ENCODE peak calls at places on chromosomes 3 and 15, in ten cellular contexts. U, Z, P, M, L, T, Y, H, D and W are unnamed samples.
A peak's percentile ranks its signal among the peaks of the same experiment; 100 is the strongest.

GRCh38 chr3:13346481-13347389 is 73.4 kb downstream of the NUP210 start:
- DNase-seq in Y (no peak), P (no peak), Z (no peak), L (peak; percentile 58), H (peak; percentile 43), T (peak; percentile 54), D (no peak), M (no peak), U (no peak), W (no peak)

GRCh38 chr3:190562866-190563525 is 49.1 kb downstream of the IL1RAP start:
- DNase-seq in D (no peak), T (no peak), P (peak; percentile 92), M (no peak), L (no peak), Y (no peak), H (no peak), Z (no peak), U (no peak), W (no peak)

GRCh38 chr15:98599911-98600685 is 48.2 kb upstream of the IGF1R start:
- DNase-seq in L (peak; percentile 31), U (peak; percentile 59), P (peak; percentile 70), D (no peak), T (peak; percentile 8), Y (no peak), M (peak; percentile 50), Z (peak; percentile 55), H (peak; percentile 72), W (no peak)

GRCh38 chr15:58474741-58475323 is 43.0 kb downstream of the LIPC start:
- DNase-seq in Z (no peak), T (no peak), H (no peak), P (no peak), U (no peak), M (no peak), L (no peak), Y (no peak), D (no peak), W (no peak)

GRCh38 chr15:74655424-74655823 is 39.8 kb downstream of the CLK3 start:
- DNase-seq in P (peak; percentile 62), Z (no peak), U (no peak), Y (peak; percentile 15), L (no peak), M (no peak), D (no peak), T (no peak), H (no peak), W (no peak)

GRCh38 chr15:35583863-35584528 is 38.0 kb upstream of the DPH6 start:
- DNase-seq in P (peak; percentile 71), Y (peak; percentile 4), D (no peak), U (no peak), T (no peak), L (no peak), Z (no peak), M (no peak), H (no peak), W (no peak)

GRCh38 chr15:63553388-63553791 is 43.8 kb upstream of the FBXL22 start:
- DNase-seq in U (peak; percentile 90), Y (peak; percentile 94), T (no peak), Z (peak; percentile 55), L (no peak), H (no peak), P (peak; percentile 100), D (no peak), M (peak; percentile 42), W (no peak)

GRCh38 chr3:192879346-192880031 is 38.2 kb downstream of the MB21D2 start:
- DNase-seq in H (no peak), P (peak; percentile 99), Y (peak; percentile 96), D (peak; percentile 47), L (peak; percentile 53), Z (peak; percentile 96), U (peak; percentile 100), M (no peak), T (no peak), W (no peak)

GRCh38 chr3:177037241-177037640 is 160.0 kb downstream of the TBL1XR1 start:
- DNase-seq in Y (peak; percentile 36), T (peak; percentile 13), L (no peak), P (peak; percentile 49), Z (no peak), U (peak; percentile 28), H (no peak), M (no peak), D (no peak), W (no peak)

GRCh38 chr3:58388550-58389061 is 45.0 kb downstream of the PDHB start:
- DNase-seq in Z (peak; percentile 46), P (peak; percentile 82), T (no peak), D (no peak), H (no peak), Y (peak; percentile 84), M (no peak), U (peak; percentile 55), L (no peak), W (no peak)

GRCh38 chr3:134250717-134251220 is at the start of gene RYK:
- DNase-seq in T (peak; percentile 54), U (peak; percentile 81), P (peak; percentile 75), L (peak; percentile 82), H (peak; percentile 90), Y (peak; percentile 85), D (peak; percentile 83), Z (peak; percentile 88), M (peak; percentile 84), W (peak; percentile 36)

GRCh38 chr3:179450901-179451334 is 352 bp downstream of the GNB4 start:
- DNase-seq in H (peak; percentile 28), L (no peak), Z (peak; percentile 76), U (peak; percentile 46), P (peak; percentile 48), Y (peak; percentile 72), M (no peak), D (no peak), T (no peak), W (no peak)

GRCh38 chr3:18423401-18424212 is 1.5 kb downstream of the SATB1 start:
- DNase-seq in Z (peak; percentile 9), D (no peak), H (peak; percentile 24), T (no peak), M (peak; percentile 78), P (peak; percentile 67), U (peak; percentile 31), Y (peak; percentile 73), L (peak; percentile 47), W (no peak)

GRCh38 chr15:95097366-95097765 is 866.0 kb downstream of the MCTP2 start:
- DNase-seq in Y (no peak), L (no peak), M (no peak), D (no peak), P (no peak), Z (no peak), U (no peak), H (no peak), T (no peak), W (no peak)

GRCh38 chr3:13277130-13277783 is 142.9 kb downstream of the NUP210 start:
- DNase-seq in P (no peak), L (no peak), T (no peak), H (no peak), Z (no peak), Y (no peak), U (no peak), M (peak; percentile 52), D (no peak), W (peak; percentile 30)

GRCh38 chr3:117349566-117349965 is 640.0 kb downstream of the TUSC7 start:
- DNase-seq in M (no peak), T (no peak), L (no peak), P (no peak), H (no peak), U (no peak), Z (no peak), D (no peak), Y (no peak), W (no peak)

GRCh38 chr3:86951343-86951742 is 39.6 kb downstream of the VGLL3 start:
- DNase-seq in Y (peak; percentile 89), M (no peak), H (no peak), P (peak; percentile 75), U (peak; percentile 74), T (no peak), L (no peak), D (no peak), Z (no peak), W (no peak)

GRCh38 chr3:61334783-61335182 is 83.5 kb upstream of the FHIT start:
- DNase-seq in D (no peak), Y (no peak), U (no peak), P (no peak), M (no peak), H (no peak), T (no peak), L (no peak), Z (no peak), W (no peak)

GRCh38 chr3:46565607-46566039 is 479 bp downstream of the LRRC2 start:
- DNase-seq in L (peak; percentile 64), Z (no peak), T (no peak), U (no peak), P (peak; percentile 6), Y (peak; percentile 56), H (no peak), D (no peak), M (no peak), W (no peak)

GRCh38 chr3:8773941-8774542 is 4.6 kb upstream of the OXTR start:
- DNase-seq in T (no peak), Y (no peak), L (no peak), M (no peak), Z (no peak), D (no peak), U (no peak), P (no peak), H (no peak), W (no peak)

GRCh38 chr3:188682316-188682715 is 489.5 kb upstream of the TPRG1 start:
- DNase-seq in L (no peak), T (no peak), Y (no peak), Z (no peak), P (no peak), D (no peak), M (no peak), U (no peak), H (no peak), W (no peak)

GRCh38 chr15:77021803-77022381 is 27.0 kb downstream of the PSTPIP1 start:
- DNase-seq in L (no peak), H (peak; percentile 47), Z (peak; percentile 50), P (peak; percentile 65), U (peak; percentile 90), Y (peak; percentile 70), T (no peak), M (no peak), D (no peak), W (no peak)

GRCh38 chr3:10376353-10376752 is 55.4 kb upstream of the SEC13 start:
- DNase-seq in Y (no peak), L (no peak), Z (no peak), H (no peak), M (no peak), D (no peak), U (no peak), T (no peak), P (no peak), W (no peak)

GRCh38 chr3:81699921-81700320 is 61.5 kb downstream of the GBE1 start:
- DNase-seq in P (no peak), L (no peak), T (no peak), Y (no peak), U (no peak), Z (no peak), M (no peak), D (no peak), H (no peak), W (no peak)

GRCh38 chr3:126530171-126531050 is 6.5 kb downstream of the CHST13 start:
- DNase-seq in D (no peak), U (no peak), M (no peak), Z (no peak), L (no peak), T (no peak), H (no peak), Y (no peak), P (no peak), W (no peak)

GRCh38 chr3:172546105-172546504 is 22.9 kb upstream of the TNFSF10 start:
- DNase-seq in D (no peak), U (no peak), M (no peak), P (peak; percentile 31), L (no peak), Z (no peak), T (no peak), H (no peak), Y (no peak), W (no peak)

GRCh38 chr3:183455064-183455463 is 26.6 kb upstream of the MCF2L2 start:
- DNase-seq in Y (peak; percentile 71), T (no peak), P (peak; percentile 78), Z (no peak), M (no peak), D (no peak), U (peak; percentile 49), L (no peak), H (no peak), W (no peak)

GRCh38 chr3:71345429-71346027 is 238.0 kb downstream of the FOXP1 start:
- DNase-seq in U (no peak), Y (peak; percentile 50), D (no peak), M (no peak), H (no peak), P (peak; percentile 22), T (no peak), L (no peak), Z (no peak), W (no peak)